ENCODE peak calls at places on chromosomes 2 and 18, in five cellular contexts. V, J, Y, K and F are unnamed samples.

GRCh38 chr2:183010112-183010511 is 28.1 kb downstream of the NCKAP1 start:
- DNase-seq in V (peak; percentile 72), J (peak; percentile 30), Y (peak; percentile 77), K (no peak), F (peak; percentile 65)

GRCh38 chr18:28875059-28875458 is 698.1 kb upstream of the CDH2 start:
- DNase-seq in V (peak; percentile 76), J (no peak), Y (no peak), K (no peak), F (no peak)

GRCh38 chr2:101893676-101894381 is 97.9 kb upstream of the IL1R2 start:
- DNase-seq in V (no peak), J (no peak), Y (no peak), K (no peak), F (peak; percentile 91)

GRCh38 chr2:26550276-26551015 is 72.5 kb upstream of the OTOF start:
- DNase-seq in V (no peak), J (no peak), Y (no peak), K (no peak), F (no peak)

GRCh38 chr2:26178746-26179436 is 6.0 kb downstream of the GAREM2 start:
- DNase-seq in V (no peak), J (no peak), Y (peak; percentile 49), K (no peak), F (peak; percentile 73)

GRCh38 chr2:182581196-182581935 is 134.7 kb upstream of the DNAJC10 start:
- DNase-seq in V (peak; percentile 72), J (no peak), Y (no peak), K (no peak), F (no peak)

GRCh38 chr2:133476931-133477613 is 91.2 kb downstream of the NCKAP5 start:
- DNase-seq in V (no peak), J (no peak), Y (no peak), K (no peak), F (no peak)

GRCh38 chr2:170498559-170498958 is 216.6 kb upstream of the SP5 start:
- DNase-seq in V (no peak), J (no peak), Y (no peak), K (no peak), F (peak; percentile 29)

GRCh38 chr2:8016688-8017087 is 665.2 kb upstream of the ID2 start:
- DNase-seq in V (no peak), J (no peak), Y (no peak), K (no peak), F (no peak)

GRCh38 chr2:201639205-201639604 is 4.1 kb downstream of the TMEM237 start:
- DNase-seq in V (no peak), J (no peak), Y (no peak), K (no peak), F (no peak)

GRCh38 chr2:231012471-231012870 is 16.6 kb downstream of the SPATA3 start:
- DNase-seq in V (no peak), J (no peak), Y (no peak), K (no peak), F (no peak)

GRCh38 chr18:69484699-69485396 is 84.2 kb downstream of the DOK6 start:
- DNase-seq in V (peak; percentile 61), J (no peak), Y (no peak), K (no peak), F (no peak)

GRCh38 chr2:101147062-101147461 is 4.1 kb downstream of the TBC1D8 start:
- DNase-seq in V (no peak), J (no peak), Y (no peak), K (no peak), F (no peak)

GRCh38 chr2:13052547-13052946 is 335.8 kb downstream of the TRIB2 start:
- DNase-seq in V (no peak), J (no peak), Y (no peak), K (no peak), F (no peak)

GRCh38 chr2:136305517-136306192 is 187.7 kb upstream of the CXCR4 start:
- DNase-seq in V (peak; percentile 7), J (no peak), Y (no peak), K (peak; percentile 6), F (no peak)

GRCh38 chr18:2654828-2655152 is 736 bp upstream of the SMCHD1 start:
- DNase-seq in V (no peak), J (no peak), Y (peak; percentile 79), K (no peak), F (no peak)

GRCh38 chr2:149129433-149129832 is 90.9 kb downstream of the LYPD6B start:
- DNase-seq in V (peak; percentile 64), J (no peak), Y (no peak), K (no peak), F (no peak)

GRCh38 chr18:48848641-48849143 is 102.1 kb downstream of the SMAD7 start:
- DNase-seq in V (peak; percentile 73), J (peak; percentile 74), Y (no peak), K (no peak), F (peak; percentile 69)

GRCh38 chr18:33761363-33761762 is 183.3 kb downstream of the ASXL3 start:
- DNase-seq in V (peak; percentile 36), J (peak; percentile 8), Y (no peak), K (no peak), F (peak; percentile 15)

GRCh38 chr2:239245872-239246701 is 154.7 kb downstream of the HDAC4 start:
- DNase-seq in V (no peak), J (no peak), Y (no peak), K (no peak), F (no peak)

GRCh38 chr2:226739508-226740030 is 60.1 kb downstream of the IRS1 start:
- DNase-seq in V (no peak), J (no peak), Y (no peak), K (no peak), F (no peak)

GRCh38 chr2:96546797-96547196 is 10.2 kb downstream of the ARID5A start:
- DNase-seq in V (no peak), J (no peak), Y (no peak), K (no peak), F (no peak)

GRCh38 chr2:15427987-15428386 is 133.1 kb downstream of the NBAS start:
- DNase-seq in V (no peak), J (no peak), Y (no peak), K (no peak), F (no peak)

GRCh38 chr2:187316040-187316439 is 132.0 kb downstream of the CALCRL start:
- DNase-seq in V (no peak), J (no peak), Y (no peak), K (no peak), F (no peak)

GRCh38 chr2:164205347-164205746 is 415.9 kb downstream of the GRB14 start:
- DNase-seq in V (peak; percentile 78), J (no peak), Y (no peak), K (no peak), F (no peak)

GRCh38 chr2:231531408-231532188 is 1.4 kb upstream of the NMUR1 start:
- DNase-seq in V (peak; percentile 8), J (no peak), Y (no peak), K (no peak), F (no peak)

GRCh38 chr2:128273469-128274081 is 45.1 kb downstream of the HS6ST1 start:
- DNase-seq in V (no peak), J (no peak), Y (no peak), K (no peak), F (no peak)

GRCh38 chr2:120587326-120587996 is 148.2 kb upstream of the GLI2 start:
- DNase-seq in V (no peak), J (no peak), Y (no peak), K (no peak), F (peak; percentile 82)
- H3K27me3 ChIP-seq in V (peaks cover 17% of the 10 kb centered on the region), J (peaks cover 8% of the 10 kb centered on the region), Y (peaks cover 20% of the 10 kb centered on the region), K (peaks cover 6% of the 10 kb centered on the region), F (peaks cover 98% of the 10 kb centered on the region)

GRCh38 chr2:120907822-120908221 is 172.2 kb downstream of the GLI2 start:
- DNase-seq in V (no peak), J (no peak), Y (no peak), K (no peak), F (no peak)
- TF ChIP-seq CTCF in V (peak; percentile 1), J (no peak), Y (peak; percentile 52), K (no peak), F (no peak)

GRCh38 chr2:240803191-240803590 is 16.8 kb downstream of the KIF1A start:
- DNase-seq in V (no peak), J (no peak), Y (no peak), K (no peak), F (no peak)

GRCh38 chr2:240806006-240806405 is 14.0 kb downstream of the KIF1A start:
- DNase-seq in V (no peak), J (no peak), Y (no peak), K (no peak), F (no peak)

GRCh38 chr2:240809276-240809675 is 10.7 kb downstream of the KIF1A start:
- DNase-seq in V (no peak), J (no peak), Y (no peak), K (no peak), F (no peak)

GRCh38 chr2:240810199-240810598 is 9.8 kb downstream of the KIF1A start:
- DNase-seq in V (no peak), J (no peak), Y (no peak), K (no peak), F (no peak)

DNA sequence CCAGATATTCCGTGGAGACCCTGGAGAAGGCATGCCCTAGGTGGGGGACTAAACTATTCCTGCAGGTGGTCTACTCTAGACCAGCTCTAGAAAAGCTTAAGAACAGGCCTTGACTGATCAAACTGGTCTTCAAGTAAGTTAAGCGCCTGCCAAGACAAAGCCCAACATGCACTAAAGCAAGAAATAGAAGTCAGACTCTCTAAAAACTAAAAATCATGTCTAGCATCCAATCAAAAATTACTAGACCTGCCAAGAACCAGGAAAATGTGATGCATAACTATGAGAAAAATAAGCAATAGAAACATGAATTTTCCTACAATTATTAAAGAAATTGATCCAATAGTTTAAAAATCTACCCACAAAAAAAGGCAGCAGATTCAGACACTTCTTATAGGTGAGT is 13.6 kb downstream of the KIF1A start:
- DNase-seq in V (no peak), J (no peak), Y (no peak), K (no peak), F (no peak)
- H3K27me3 ChIP-seq in V (peaks cover 13% of the 10 kb centered on the region), J (no peaks in the 10 kb centered on the region), Y (no peaks in the 10 kb centered on the region), K (no peaks in the 10 kb centered on the region), F (no peaks in the 10 kb centered on the region)

DNA sequence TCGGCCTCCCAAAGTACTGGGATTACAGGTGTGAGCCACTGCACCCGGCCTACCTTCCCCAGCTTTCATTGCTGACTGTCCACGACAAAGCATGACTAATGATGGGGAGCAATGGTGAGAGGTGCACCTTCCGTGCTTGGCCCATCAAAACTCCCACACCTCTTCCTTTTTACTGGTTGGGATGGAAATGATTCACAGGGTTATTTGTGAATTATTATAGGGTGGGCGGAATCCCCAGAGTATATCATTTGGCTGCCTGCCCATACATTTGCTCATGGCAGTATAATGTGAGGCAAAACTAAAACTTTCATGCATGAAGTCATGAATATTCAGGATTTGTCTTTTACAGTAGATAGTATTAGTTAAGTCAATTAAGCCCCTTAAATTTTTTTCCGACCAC is 334.2 kb upstream of the NETO1 start:
- DNase-seq in V (peak; percentile 34), J (no peak), Y (no peak), K (no peak), F (no peak)
- TF ChIP-seq CTCF in V (no peak), J (no peak), Y (no peak), K (no peak), F (no peak)